ENCODE peak calls at places on chromosomes 3 and 15, in five cellular contexts. One of them, this sample, is unnamed.

GRCh38 chr3:97940034-97940433 is 32.2 kb downstream of the RIOX2 start:
- DNase-seq in CD8-positive, alpha-beta T cell: no peak
- DNase-seq in body of pancreas: no peak
- DNase-seq in PC-3: peak; percentile 19
- DNase-seq in IMR-90: no peak
- DNase-seq in this sample: no peak

GRCh38 chr15:76196286-76196948 is 114.9 kb downstream of the ETFA start:
- DNase-seq in CD8-positive, alpha-beta T cell: no peak
- DNase-seq in PC-3: peak; percentile 88
- DNase-seq in body of pancreas: peak; percentile 74
- DNase-seq in IMR-90: peak; percentile 89
- DNase-seq in this sample: peak; percentile 82

GRCh38 chr3:3170998-3171397 is 8.5 kb downstream of the CRBN start:
- DNase-seq in body of pancreas: no peak
- DNase-seq in IMR-90: peak; percentile 42
- DNase-seq in CD8-positive, alpha-beta T cell: no peak
- DNase-seq in PC-3: peak; percentile 58
- DNase-seq in this sample: no peak

GRCh38 chr15:66734961-66735908 is 33.2 kb downstream of the SMAD6 start:
- DNase-seq in CD8-positive, alpha-beta T cell: no peak
- DNase-seq in IMR-90: no peak
- DNase-seq in body of pancreas: no peak
- DNase-seq in PC-3: peak; percentile 22
- DNase-seq in this sample: peak; percentile 79

GRCh38 chr15:32670624-32671022 is 29.1 kb downstream of the SCG5 start:
- DNase-seq in IMR-90: no peak
- DNase-seq in body of pancreas: no peak
- DNase-seq in CD8-positive, alpha-beta T cell: no peak
- DNase-seq in PC-3: no peak
- DNase-seq in this sample: no peak

GRCh38 chr3:4595709-4596108 is 102.6 kb downstream of the ITPR1 start:
- DNase-seq in IMR-90: no peak
- DNase-seq in body of pancreas: no peak
- DNase-seq in PC-3: no peak
- DNase-seq in CD8-positive, alpha-beta T cell: no peak
- DNase-seq in this sample: no peak

GRCh38 chr15:87863152-87863551 is 393.4 kb downstream of the NTRK3 start:
- DNase-seq in IMR-90: peak; percentile 16
- DNase-seq in PC-3: no peak
- DNase-seq in CD8-positive, alpha-beta T cell: no peak
- DNase-seq in body of pancreas: no peak
- DNase-seq in this sample: no peak

GRCh38 chr3:127630811-127631714 is 2.1 kb downstream of the PODXL2 start:
- DNase-seq in IMR-90: no peak
- DNase-seq in PC-3: no peak
- DNase-seq in body of pancreas: peak; percentile 5
- DNase-seq in CD8-positive, alpha-beta T cell: no peak
- DNase-seq in this sample: no peak

GRCh38 chr15:79653533-79653932 is 221.4 kb downstream of the MINAR1 start:
- DNase-seq in PC-3: no peak
- DNase-seq in CD8-positive, alpha-beta T cell: no peak
- DNase-seq in body of pancreas: no peak
- DNase-seq in IMR-90: no peak
- DNase-seq in this sample: no peak

GRCh38 chr3:57421336-57421735 is 122.8 kb downstream of the DNAH12 start:
- DNase-seq in CD8-positive, alpha-beta T cell: no peak
- DNase-seq in body of pancreas: no peak
- DNase-seq in PC-3: no peak
- DNase-seq in IMR-90: no peak
- DNase-seq in this sample: no peak

GRCh38 chr3:197237897-197238296 is 60.5 kb downstream of the DLG1 start:
- DNase-seq in PC-3: no peak
- DNase-seq in IMR-90: no peak
- DNase-seq in CD8-positive, alpha-beta T cell: no peak
- DNase-seq in body of pancreas: no peak
- DNase-seq in this sample: no peak

GRCh38 chr3:124014366-124014942 is 22.5 kb upstream of the ROPN1 start:
- DNase-seq in CD8-positive, alpha-beta T cell: no peak
- DNase-seq in body of pancreas: no peak
- DNase-seq in IMR-90: peak; percentile 17
- DNase-seq in PC-3: peak; percentile 16
- DNase-seq in this sample: no peak

GRCh38 chr3:187342255-187342654 is 25.9 kb upstream of the RTP4 start:
- DNase-seq in body of pancreas: no peak
- DNase-seq in CD8-positive, alpha-beta T cell: no peak
- DNase-seq in IMR-90: no peak
- DNase-seq in PC-3: no peak
- DNase-seq in this sample: no peak

GRCh38 chr3:127107491-127108375 is 85.2 kb upstream of the PRR23E start:
- DNase-seq in CD8-positive, alpha-beta T cell: no peak
- DNase-seq in body of pancreas: no peak
- DNase-seq in IMR-90: no peak
- DNase-seq in PC-3: no peak
- DNase-seq in this sample: no peak

GRCh38 chr3:12157026-12157425 is 1.7 kb downstream of the TIMP4 start:
- DNase-seq in IMR-90: no peak
- DNase-seq in CD8-positive, alpha-beta T cell: no peak
- DNase-seq in body of pancreas: no peak
- DNase-seq in PC-3: no peak
- DNase-seq in this sample: no peak

GRCh38 chr3:186779204-186779603 is 4.2 kb upstream of the EIF4A2 start:
- DNase-seq in PC-3: no peak
- DNase-seq in CD8-positive, alpha-beta T cell: no peak
- DNase-seq in IMR-90: no peak
- DNase-seq in body of pancreas: no peak
- DNase-seq in this sample: no peak

GRCh38 chr3:171768281-171768925 is 41.9 kb downstream of the PLD1 start:
- DNase-seq in body of pancreas: peak; percentile 25
- DNase-seq in CD8-positive, alpha-beta T cell: no peak
- DNase-seq in PC-3: no peak
- DNase-seq in IMR-90: no peak
- DNase-seq in this sample: no peak
- H3K27ac ChIP-seq in body of pancreas: peak overlapping the region; percentile 85
- H3K27ac ChIP-seq in CD8-positive, alpha-beta T cell: no peak overlapping the region
- H3K27ac ChIP-seq in PC-3: no peak overlapping the region
- H3K27ac ChIP-seq in IMR-90: no peak overlapping the region
- H3K27ac ChIP-seq in this sample: peak overlapping the region; percentile 8

DNA sequence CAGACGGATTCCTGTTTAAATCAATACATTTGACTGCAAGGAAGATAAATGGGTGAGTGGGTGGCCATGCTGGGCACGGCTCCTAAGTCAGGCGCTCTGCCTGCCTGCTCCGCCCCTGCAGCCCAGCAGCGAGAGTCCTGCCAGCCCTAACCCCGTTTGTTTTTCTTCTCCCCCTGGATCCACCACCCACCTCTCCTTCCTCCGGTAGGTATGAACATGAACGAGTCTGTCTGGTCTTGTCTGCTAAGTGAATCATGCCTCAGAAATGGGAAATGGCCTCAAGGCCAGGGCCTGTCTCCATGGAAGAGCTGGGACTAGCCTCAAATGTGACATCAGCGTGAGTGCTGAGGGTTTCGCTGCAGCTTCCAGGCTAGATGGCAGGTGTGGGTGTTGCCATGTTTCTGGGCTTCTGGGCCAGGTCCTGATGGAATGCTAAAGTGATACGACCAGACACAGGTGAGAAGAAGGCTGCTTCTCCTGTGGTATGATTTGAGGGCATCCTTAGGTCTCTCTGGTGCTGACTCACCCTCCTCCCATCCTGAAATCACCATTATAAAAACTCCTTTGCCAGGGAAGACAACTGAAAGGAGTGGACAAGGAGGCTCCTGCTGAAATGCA is 5.6 kb upstream of the FEM1B start:
- DNase-seq in IMR-90: peak; percentile 92
- DNase-seq in body of pancreas: peak; percentile 33
- DNase-seq in PC-3: peak; percentile 96
- DNase-seq in CD8-positive, alpha-beta T cell: no peak
- DNase-seq in this sample: no peak
- H3K4me3 ChIP-seq in IMR-90: no peak overlapping the region
- H3K4me3 ChIP-seq in body of pancreas: no peak overlapping the region
- H3K4me3 ChIP-seq in PC-3: peak overlapping the region; percentile 37
- H3K4me3 ChIP-seq in CD8-positive, alpha-beta T cell: no peak overlapping the region
- H3K4me3 ChIP-seq in this sample: no peak overlapping the region

GRCh38 chr3:9415485-9416138 is 18.2 kb downstream of the SETD5 start:
- DNase-seq in IMR-90: no peak
- DNase-seq in CD8-positive, alpha-beta T cell: no peak
- DNase-seq in PC-3: no peak
- DNase-seq in body of pancreas: no peak
- DNase-seq in this sample: no peak

GRCh38 chr3:9409981-9410849 is 12.8 kb downstream of the SETD5 start:
- DNase-seq in PC-3: no peak
- DNase-seq in IMR-90: no peak
- DNase-seq in CD8-positive, alpha-beta T cell: no peak
- DNase-seq in body of pancreas: no peak
- DNase-seq in this sample: no peak

GRCh38 chr3:9411302-9411701 is 13.9 kb downstream of the SETD5 start:
- DNase-seq in PC-3: no peak
- DNase-seq in body of pancreas: no peak
- DNase-seq in IMR-90: no peak
- DNase-seq in CD8-positive, alpha-beta T cell: no peak
- DNase-seq in this sample: no peak

GRCh38 chr3:9414822-9415221 is 17.4 kb downstream of the SETD5 start:
- DNase-seq in CD8-positive, alpha-beta T cell: no peak
- DNase-seq in PC-3: no peak
- DNase-seq in IMR-90: no peak
- DNase-seq in body of pancreas: no peak
- DNase-seq in this sample: no peak

DNA sequence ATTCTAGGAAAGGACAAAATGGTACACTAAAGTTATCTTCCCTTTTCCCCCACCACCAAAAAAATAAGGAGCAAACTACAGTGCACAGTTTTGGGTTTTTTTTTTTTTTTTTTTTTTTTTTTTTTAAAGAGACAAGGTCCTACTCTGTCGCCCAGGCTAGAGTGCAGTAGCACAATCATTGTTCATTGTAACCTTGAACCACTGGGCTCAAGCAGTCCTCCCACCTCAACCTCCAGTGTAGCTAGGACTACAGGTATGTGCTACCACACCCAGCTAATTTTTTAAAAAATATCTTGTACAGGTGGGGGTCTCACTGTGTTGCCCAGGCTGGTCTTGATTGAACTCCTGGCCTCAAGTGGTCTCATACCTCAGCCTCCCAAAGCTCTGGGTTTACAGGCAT is 14.9 kb downstream of the SETD5 start:
- DNase-seq in body of pancreas: no peak
- DNase-seq in PC-3: no peak
- DNase-seq in CD8-positive, alpha-beta T cell: no peak
- DNase-seq in IMR-90: no peak
- DNase-seq in this sample: no peak
- H3K4me1 ChIP-seq in body of pancreas: peaks cover 82% of the 10 kb centered on the region
- H3K4me1 ChIP-seq in PC-3: no peaks in the 10 kb centered on the region
- H3K4me1 ChIP-seq in CD8-positive, alpha-beta T cell: peaks cover 44% of the 10 kb centered on the region
- H3K4me1 ChIP-seq in IMR-90: peaks cover 10% of the 10 kb centered on the region
- H3K4me1 ChIP-seq in this sample: peaks cover 8% of the 10 kb centered on the region

GRCh38 chr15:98796685-98797084 is 148.3 kb downstream of the IGF1R start:
- DNase-seq in body of pancreas: no peak
- DNase-seq in PC-3: no peak
- DNase-seq in CD8-positive, alpha-beta T cell: no peak
- DNase-seq in IMR-90: no peak
- DNase-seq in this sample: no peak

GRCh38 chr15:98799991-98800390 is 151.7 kb downstream of the IGF1R start:
- DNase-seq in IMR-90: no peak
- DNase-seq in CD8-positive, alpha-beta T cell: no peak
- DNase-seq in PC-3: no peak
- DNase-seq in body of pancreas: no peak
- DNase-seq in this sample: no peak

GRCh38 chr15:98800437-98801233 is 152.3 kb downstream of the IGF1R start:
- DNase-seq in CD8-positive, alpha-beta T cell: no peak
- DNase-seq in PC-3: peak; percentile 37
- DNase-seq in IMR-90: peak; percentile 86
- DNase-seq in body of pancreas: peak; percentile 65
- DNase-seq in this sample: peak; percentile 76

GRCh38 chr15:98799461-98799971 is 151.2 kb downstream of the IGF1R start:
- DNase-seq in PC-3: no peak
- DNase-seq in body of pancreas: no peak
- DNase-seq in IMR-90: peak; percentile 8
- DNase-seq in CD8-positive, alpha-beta T cell: no peak
- DNase-seq in this sample: no peak

DNA sequence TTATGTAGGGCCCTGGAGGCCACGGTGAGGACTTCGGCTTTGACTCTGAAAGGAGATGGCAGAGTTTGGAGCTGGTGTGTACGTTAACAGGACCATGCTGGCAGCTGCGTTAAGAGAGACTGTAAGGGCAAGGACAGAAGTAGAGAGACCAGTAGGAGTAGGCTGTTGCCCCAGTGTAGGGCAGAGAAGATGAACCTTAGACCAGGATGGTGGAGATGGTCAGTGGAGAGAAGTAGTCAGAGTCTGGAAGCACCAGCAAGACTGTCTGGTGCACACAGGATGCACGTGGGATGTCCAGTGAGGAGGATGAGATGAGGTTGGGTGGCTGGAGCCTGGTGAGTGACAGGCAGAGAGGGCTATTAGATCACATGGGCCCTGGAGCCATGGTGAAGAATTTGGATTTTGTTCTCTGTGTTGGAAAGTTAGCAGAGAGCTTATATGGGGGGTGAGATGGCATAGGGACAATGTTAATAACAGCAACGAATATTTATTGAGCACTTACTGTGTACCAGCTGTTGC is 150.1 kb downstream of the IGF1R start:
- DNase-seq in CD8-positive, alpha-beta T cell: no peak
- DNase-seq in IMR-90: no peak
- DNase-seq in body of pancreas: no peak
- DNase-seq in PC-3: no peak
- DNase-seq in this sample: no peak
- H3K27ac ChIP-seq in CD8-positive, alpha-beta T cell: no peak overlapping the region
- H3K27ac ChIP-seq in IMR-90: no peak overlapping the region
- H3K27ac ChIP-seq in body of pancreas: peak overlapping the region; percentile 84
- H3K27ac ChIP-seq in PC-3: no peak overlapping the region
- H3K27ac ChIP-seq in this sample: no peak overlapping the region

DNA sequence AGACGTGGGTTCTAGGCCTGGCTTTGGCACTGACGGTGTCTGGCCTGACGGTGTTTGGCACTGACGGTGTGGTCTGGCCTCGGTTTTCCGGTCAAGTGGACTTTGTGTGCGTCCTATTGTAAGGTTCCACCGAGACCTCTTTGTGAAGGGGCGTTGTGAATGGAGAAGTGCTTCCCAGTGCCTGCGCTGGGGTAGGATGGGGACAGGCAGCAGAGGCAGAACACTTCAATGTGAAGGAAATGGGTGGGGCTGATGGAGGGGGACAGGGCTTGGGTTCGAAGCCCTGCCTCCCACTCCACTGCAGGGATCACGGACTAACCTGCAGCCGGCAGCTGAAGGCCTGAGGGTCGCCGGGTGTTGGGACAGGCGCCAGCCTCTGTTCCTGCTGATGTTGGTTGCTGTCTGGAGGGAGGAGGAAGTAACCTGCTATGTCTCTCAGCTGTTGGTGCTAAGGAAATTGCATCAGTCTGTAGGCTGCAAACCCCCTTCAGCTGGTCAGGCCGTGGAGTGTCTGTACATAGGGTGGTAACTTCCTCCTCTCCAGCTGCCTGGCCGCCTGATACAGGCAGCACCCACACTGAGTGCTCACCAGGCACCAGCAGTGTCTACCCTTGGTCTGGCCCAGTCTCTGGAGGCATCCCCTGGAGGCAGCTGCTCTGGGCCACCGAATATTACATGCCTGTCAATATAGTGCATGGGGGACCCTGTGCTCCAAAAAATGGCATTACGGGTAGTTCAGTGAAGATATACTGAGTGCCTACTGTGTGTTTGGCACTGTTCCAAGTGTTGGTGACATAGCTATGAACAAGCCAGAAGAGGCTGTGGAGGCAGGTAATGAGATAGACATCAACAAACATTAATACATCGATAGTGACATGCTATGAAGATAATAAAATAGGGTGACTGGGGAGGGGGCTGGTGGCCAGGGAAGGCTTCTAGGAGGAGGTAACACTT is 1.1 kb downstream of the TM6SF1 start:
- DNase-seq in PC-3: no peak
- DNase-seq in CD8-positive, alpha-beta T cell: no peak
- DNase-seq in body of pancreas: peak; percentile 77
- DNase-seq in IMR-90: peak; percentile 52
- DNase-seq in this sample: peak; percentile 82
- H3K4me3 ChIP-seq in PC-3: no peak overlapping the region
- H3K4me3 ChIP-seq in CD8-positive, alpha-beta T cell: peak overlapping the region; percentile 41
- H3K4me3 ChIP-seq in body of pancreas: no peak overlapping the region
- H3K4me3 ChIP-seq in IMR-90: peak overlapping the region; percentile 12
- H3K4me3 ChIP-seq in this sample: peak overlapping the region; percentile 59

This sample was measured in right cardiac atrium.